ENCODE peak calls at places on chromosome 19, in four cellular contexts. M, V, D and X are unnamed samples.

GRCh38 chr19:17795495-17795856 is 538 bp downstream of the B3GNT3 start:
- DNase-seq in V (no peak), M (no peak), D (no peak), X (no peak)

GRCh38 chr19:29400917-29401711 is 124.7 kb upstream of the VSTM2B start:
- DNase-seq in M (no peak), V (no peak), D (no peak), X (no peak)

GRCh38 chr19:41997851-41998229 is 3.8 kb upstream of the ATP1A3 start:
- DNase-seq in D (no peak), V (no peak), M (peak), X (no peak)

GRCh38 chr19:45123440-45123850 is 30.5 kb downstream of the PPP1R37 start:
- DNase-seq in D (no peak), V (no peak), M (no peak), X (peak)

GRCh38 chr19:38018694-38019426 is 111.9 kb downstream of the SIPA1L3 start:
- DNase-seq in M (no peak), D (no peak), V (no peak), X (no peak)

GRCh38 chr19:54379187-54379678 is 14.5 kb upstream of the LAIR1 start:
- DNase-seq in D (no peak), V (no peak), M (no peak), X (no peak)

GRCh38 chr19:494171-495046 is 1.9 kb upstream of the MADCAM1 start:
- DNase-seq in D (no peak), V (no peak), M (peak), X (no peak)

GRCh38 chr19:861756-862528 is 2.5 kb downstream of the CFD start:
- DNase-seq in M (peak), V (no peak), D (no peak), X (no peak)

GRCh38 chr19:769610-770009 is 18.7 kb downstream of the MISP start:
- DNase-seq in V (no peak), D (no peak), M (no peak), X (no peak)

GRCh38 chr19:39335168-39335567 is 675 bp downstream of the GMFG start:
- DNase-seq in D (no peak), V (no peak), M (no peak), X (no peak)

GRCh38 chr19:1407662-1408299 is 395 bp downstream of the DAZAP1 start:
- DNase-seq in M (no peak), V (no peak), D (no peak), X (no peak)

GRCh38 chr19:29285878-29286277 is 72.9 kb upstream of the UQCRFS1 start:
- DNase-seq in V (no peak), M (peak), D (no peak), X (no peak)

GRCh38 chr19:46372901-46373572 is 26.1 kb downstream of the PPP5C start:
- DNase-seq in V (no peak), M (peak), D (no peak), X (no peak)

GRCh38 chr19:40466219-40467006 is at the start of gene SPTBN4:
- DNase-seq in D (no peak), M (peak), V (no peak), X (no peak)

GRCh38 chr19:21587117-21587461 is 81.7 kb downstream of the ZNF429 start:
- DNase-seq in V (no peak), M (no peak), D (no peak), X (no peak)

GRCh38 chr19:42466521-42467436 is 24.0 kb upstream of the CXCL17 start:
- DNase-seq in D (no peak), V (no peak), M (no peak), X (no peak)

GRCh38 chr19:1172353-1173159 is 1.5 kb downstream of the SBNO2 start:
- DNase-seq in V (no peak), D (no peak), M (no peak), X (no peak)

GRCh38 chr19:39171479-39172465 is 25.0 kb upstream of the NCCRP1 start:
- DNase-seq in V (no peak), D (no peak), M (no peak), X (no peak)

GRCh38 chr19:41740415-41741243 is 14.7 kb upstream of the CEACAM6 start:
- DNase-seq in M (no peak), V (no peak), D (no peak), X (no peak)

GRCh38 chr19:48818234-48818823 is 7.5 kb upstream of the BCAT2 start:
- DNase-seq in D (no peak), V (no peak), M (no peak), X (no peak)

GRCh38 chr19:40717880-40718773 is 1.2 kb downstream of the ITPKC start:
- DNase-seq in V (no peak), D (no peak), M (peak), X (no peak)

GRCh38 chr19:7973883-7974282 is 30.4 kb upstream of the TIMM44 start:
- DNase-seq in M (no peak), V (no peak), D (no peak), X (no peak)

GRCh38 chr19:40190891-40191835 is at the start of gene MAP3K10:
- DNase-seq in M (peak), V (peak), D (peak), X (no peak)

GRCh38 chr19:47609885-47610545 is 1.1 kb downstream of the BICRA start:
- DNase-seq in D (no peak), M (peak), V (no peak), X (no peak)

GRCh38 chr19:47158879-47159509 is 28.4 kb downstream of the SAE1 start:
- DNase-seq in V (no peak), M (no peak), D (no peak), X (no peak)

GRCh38 chr19:38676023-38676877 is 28.8 kb downstream of the ACTN4 start:
- DNase-seq in M (no peak), V (no peak), D (no peak), X (no peak)

GRCh38 chr19:45798995-45799517 is 6.4 kb upstream of the DMWD start:
- DNase-seq in V (no peak), M (peak), D (peak), X (no peak)

GRCh38 chr19:58366576-58367430 is 4.3 kb upstream of the ZNF497 start:
- DNase-seq in V (no peak), D (no peak), M (peak), X (no peak)
- TF ChIP-seq CTCF in V (no peak), D (no peak), M (no peak), X (peak)

DNA sequence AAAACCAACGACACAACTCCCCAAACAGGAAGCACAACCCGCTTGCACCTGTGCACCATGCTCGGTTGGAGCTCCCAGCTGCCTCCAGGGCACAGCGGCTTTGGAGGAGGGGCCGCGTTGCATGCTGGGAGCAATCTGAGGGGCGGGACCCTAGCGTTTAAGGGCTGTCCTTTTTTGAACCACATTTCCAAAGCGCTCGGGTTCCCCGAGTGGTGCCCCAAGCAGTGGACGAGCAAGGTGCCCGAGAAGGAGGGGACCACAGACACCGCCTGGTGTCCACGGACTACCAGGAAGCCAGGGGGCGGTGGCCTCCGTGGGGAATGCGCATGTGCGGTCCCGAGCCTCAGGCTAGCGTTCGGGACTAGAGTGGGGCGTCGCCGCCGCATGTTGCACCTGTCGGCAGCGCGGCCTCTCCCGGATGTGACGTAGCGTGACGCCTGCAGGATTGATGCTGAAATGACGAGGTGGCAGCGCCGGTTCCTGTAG is 11.9 kb upstream of the ZNF57 start:
- DNase-seq in V (no peak), M (peak), D (no peak), X (no peak)
- TF ChIP-seq CTCF in V (no peak), M (peak), D (no peak), X (no peak)

DNA sequence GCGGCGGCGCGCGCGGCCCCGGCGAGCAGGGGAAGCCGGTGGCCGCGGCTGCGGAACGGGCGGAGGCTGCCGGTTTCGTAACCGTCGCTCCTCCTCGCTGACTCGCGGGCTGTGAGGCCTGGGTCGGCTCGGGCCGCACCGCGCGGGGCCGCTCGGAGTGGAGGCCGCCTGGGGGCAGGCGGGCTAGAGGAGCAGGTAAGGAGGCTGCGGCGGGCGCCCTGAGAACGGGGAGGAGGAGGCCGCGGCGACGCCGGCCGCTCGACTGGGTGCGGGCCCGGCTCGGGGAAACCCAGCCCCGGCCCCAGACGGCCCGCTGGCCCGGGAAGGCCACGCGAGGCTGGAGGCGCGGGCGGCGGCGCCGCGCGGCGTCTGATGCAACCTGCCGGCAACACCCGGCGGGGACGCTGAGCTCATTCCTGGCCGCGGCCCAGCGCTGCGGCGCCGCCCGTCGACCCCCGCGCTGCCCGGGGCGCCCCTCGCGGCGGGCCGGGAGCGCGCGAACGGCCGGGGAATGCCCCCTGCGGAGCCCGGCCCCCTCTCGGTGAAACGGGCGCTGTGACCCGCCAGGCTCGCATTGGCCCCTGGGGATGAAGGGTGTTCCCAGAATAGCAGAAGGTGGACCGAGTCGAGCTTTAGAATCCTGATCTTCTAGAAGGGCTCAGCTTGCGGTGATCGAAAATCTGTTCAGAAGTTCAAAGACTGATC is at the start of gene CEBPG:
- DNase-seq in V (no peak), M (no peak), D (peak), X (no peak)
- TF ChIP-seq CTCF in V (no peak), M (peak), D (no peak), X (peak)

GRCh38 chr19:16428372-16429036 is 43.3 kb downstream of the EPS15L1 start:
- DNase-seq in M (no peak), V (no peak), D (no peak), X (no peak)

GRCh38 chr19:16425019-16425418 is 46.8 kb downstream of the EPS15L1 start:
- DNase-seq in V (no peak), D (no peak), M (no peak), X (no peak)

GRCh38 chr19:16425993-16426392 is 45.8 kb downstream of the EPS15L1 start:
- DNase-seq in D (no peak), M (no peak), V (no peak), X (no peak)

GRCh38 chr19:16429759-16430091 is 42.0 kb downstream of the EPS15L1 start:
- DNase-seq in V (no peak), D (no peak), M (no peak), X (no peak)

DNA sequence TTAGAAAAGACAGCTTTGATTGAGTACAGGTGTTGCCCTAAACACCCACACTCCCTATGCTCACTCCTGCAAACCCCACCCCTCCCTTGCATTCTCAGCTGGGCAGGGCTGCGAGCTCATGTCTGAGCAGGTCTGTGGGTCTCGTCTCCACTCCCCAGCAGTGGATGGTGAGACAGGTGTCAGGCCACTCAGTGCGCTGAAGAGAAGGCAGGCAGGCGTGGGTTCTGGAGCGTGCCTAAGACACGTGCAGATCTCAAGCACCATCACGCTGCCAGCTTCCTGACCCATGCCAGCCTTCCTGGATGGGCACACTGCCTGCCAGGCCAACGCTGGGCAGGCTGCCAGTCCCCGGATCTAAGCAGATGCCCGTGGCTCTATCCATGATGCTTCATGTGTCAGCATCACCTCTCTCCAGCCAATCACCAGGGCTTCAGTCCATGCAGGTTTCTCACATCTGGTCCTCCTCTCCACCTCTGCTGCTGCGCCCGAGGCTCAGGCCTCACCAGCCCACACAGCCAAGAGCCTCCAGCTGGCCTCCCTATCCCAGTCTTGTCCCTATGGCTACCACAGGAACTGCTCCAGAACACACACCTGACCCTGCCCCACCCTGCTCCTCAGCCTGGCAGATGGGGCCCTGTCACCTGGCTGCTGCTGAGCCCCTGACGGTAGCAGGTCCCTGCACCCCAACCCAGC is 42.6 kb downstream of the EPS15L1 start:
- DNase-seq in M (no peak), V (no peak), D (no peak), X (no peak)
- TF ChIP-seq CTCF in M (no peak), V (no peak), D (no peak), X (no peak)

GRCh38 chr19:12484371-12485322 is at the start of gene ZNF709:
- DNase-seq in V (peak), M (peak), D (no peak), X (peak)
- TF ChIP-seq CTCF in V (no peak), M (no peak), D (no peak), X (no peak)

GRCh38 chr19:5839312-5840017 is at the start of gene FUT6:
- DNase-seq in V (no peak), D (no peak), M (no peak), X (no peak)

GRCh38 chr19:5850189-5850588 is 1.1 kb downstream of the FUT3 start:
- DNase-seq in D (no peak), V (no peak), M (no peak), X (no peak)

GRCh38 chr19:5843295-5843927 is 3.9 kb upstream of the FUT6 start:
- DNase-seq in D (no peak), M (no peak), V (no peak), X (no peak)

DNA sequence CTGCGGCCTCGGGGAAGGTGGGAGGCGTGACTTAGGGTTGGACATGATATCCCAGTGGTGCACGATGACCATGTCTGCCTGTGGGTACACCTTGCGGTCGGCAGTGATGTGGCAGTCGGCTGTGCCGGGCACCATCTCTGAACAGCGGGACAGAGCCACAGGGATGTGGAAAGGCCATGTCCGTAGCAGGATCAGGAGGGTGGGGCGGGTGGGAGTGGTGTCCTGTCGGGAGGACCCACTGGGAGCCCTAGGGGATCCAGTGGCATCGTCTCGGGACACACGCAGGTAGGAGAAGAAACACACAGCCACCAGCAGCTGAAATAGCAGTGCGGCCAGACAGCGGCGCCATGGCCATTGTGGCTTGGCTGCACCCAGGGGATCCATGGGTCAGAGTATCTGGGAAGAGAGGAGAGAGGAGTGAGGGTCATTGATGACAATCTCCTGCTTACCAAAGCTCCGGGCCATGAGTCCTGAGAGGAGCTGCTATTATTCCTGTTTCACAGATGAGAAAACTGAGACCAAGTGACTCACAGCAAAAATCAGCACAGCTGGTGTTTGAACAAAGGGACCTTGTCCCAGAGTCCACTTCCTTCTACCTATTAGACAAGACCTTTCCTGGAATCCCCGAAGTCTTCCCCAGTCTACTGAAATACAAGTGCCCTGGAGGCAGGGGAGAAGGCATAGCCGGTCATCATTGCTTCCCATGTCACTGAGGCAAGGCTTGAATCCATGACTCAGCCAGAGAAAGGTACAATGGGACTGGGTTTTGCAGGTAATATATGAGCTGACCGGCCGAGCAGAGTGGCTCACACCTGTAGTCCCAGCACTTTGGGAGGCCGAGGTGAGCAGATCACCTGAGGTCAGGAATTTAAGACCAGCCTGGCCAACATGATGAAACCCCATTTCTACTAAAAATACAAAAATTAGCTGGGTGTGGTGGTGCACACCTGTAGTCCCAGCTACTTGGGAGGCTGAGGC is 5.2 kb upstream of the FUT6 start:
- DNase-seq in V (no peak), M (no peak), D (no peak), X (no peak)
- TF ChIP-seq CTCF in V (no peak), M (no peak), D (no peak), X (no peak)

GRCh38 chr19:4232614-4233281 is 3.4 kb downstream of the EBI3 start:
- DNase-seq in D (no peak), M (no peak), V (no peak), X (no peak)

GRCh38 chr19:4229179-4229931 is at the start of gene EBI3:
- DNase-seq in D (no peak), M (peak), V (no peak), X (no peak)

GRCh38 chr19:4234142-4234861 is 5.0 kb downstream of the EBI3 start:
- DNase-seq in M (no peak), D (no peak), V (no peak), X (no peak)

GRCh38 chr19:4234862-4235201 is 5.5 kb downstream of the EBI3 start:
- DNase-seq in M (no peak), V (no peak), D (no peak), X (no peak)

GRCh38 chr19:4233282-4233853 is 4.0 kb downstream of the EBI3 start:
- DNase-seq in D (no peak), M (peak), V (no peak), X (no peak)
- TF ChIP-seq CTCF in D (peak), M (peak), V (peak), X (peak)

GRCh38 chr19:10736189-10736588 is 18.3 kb downstream of the DNM2 start:
- DNase-seq in M (no peak), V (no peak), D (no peak), X (no peak)
- TF ChIP-seq CTCF in M (no peak), V (no peak), D (no peak), X (no peak)